ENCODE peak calls at places on chromosome 6, in five cellular contexts. J is RWPE1; P is psoas muscle; T is astrocyte; Z is CD4-positive, alpha-beta memory T cell. L is an unnamed sample.

GRCh38 chr6:40631760-40632159 is 44.6 kb upstream of the LRFN2 start:
- DNase-seq in J (no peak), P (no peak), T (no peak), Z (no peak), L (no peak)

GRCh38 chr6:29685718-29686326 is 4.9 kb upstream of the ZFP57 start:
- DNase-seq in J (no peak), P (no peak), T (no peak), Z (no peak), L (no peak)

GRCh38 chr6:114068119-114068518 is 97.2 kb upstream of the HDAC2 start:
- DNase-seq in J (no peak), P (no peak), T (no peak), Z (no peak), L (no peak)

GRCh38 chr6:63802606-63803206 is 167.1 kb downstream of the PHF3 start:
- DNase-seq in J (no peak), P (no peak), T (no peak), Z (no peak), L (no peak)

GRCh38 chr6:118980063-118980462 is 45.1 kb upstream of the MCM9 start:
- DNase-seq in J (no peak), P (peak; percentile 54), T (no peak), Z (no peak), L (no peak)

GRCh38 chr6:113588646-113589045 is 268.5 kb upstream of the MARCKS start:
- DNase-seq in J (no peak), P (no peak), T (peak; percentile 55), Z (no peak), L (no peak)

GRCh38 chr6:28944412-28945006 is 20.7 kb upstream of the TRIM27 start:
- DNase-seq in J (peak; percentile 18), P (peak; percentile 33), T (peak; percentile 62), Z (peak; percentile 80), L (peak; percentile 32)

GRCh38 chr6:131946404-131946991 is 4.7 kb downstream of the CCN2 start:
- DNase-seq in J (no peak), P (no peak), T (peak; percentile 67), Z (no peak), L (no peak)

GRCh38 chr6:95614094-95614493 is 36.8 kb downstream of the MANEA start:
- DNase-seq in J (no peak), P (no peak), T (peak; percentile 3), Z (no peak), L (no peak)

GRCh38 chr6:43093361-43094289 is 17.5 kb downstream of the PTK7 start:
- DNase-seq in J (no peak), P (no peak), T (peak; percentile 92), Z (no peak), L (no peak)

GRCh38 chr6:47483853-47484546 is 6.4 kb downstream of the CD2AP start:
- DNase-seq in J (no peak), P (no peak), T (peak; percentile 84), Z (no peak), L (no peak)

GRCh38 chr6:31717499-31718222 is 2.5 kb downstream of the LY6G6D start:
- DNase-seq in J (no peak), P (no peak), T (no peak), Z (no peak), L (no peak)

GRCh38 chr6:116812051-116812650 is 16.7 kb downstream of the GPRC6A start:
- DNase-seq in J (no peak), P (no peak), T (no peak), Z (no peak), L (no peak)

L was measured in DND-41.